ENCODE peak calls at places on chromosome 16, in nine cellular contexts. One of them, this sample, is unnamed.

GRCh38 chr16:85062303-85062702 is 34.7 kb downstream of the KIAA0513 start:
- DNase-seq in foreskin fibroblast: no peak
- DNase-seq in dorsolateral prefrontal cortex: no peak
- DNase-seq in CD4-positive, alpha-beta T cell: no peak
- DNase-seq in cardiac muscle cell: no peak
- DNase-seq in progenitor cell of endocrine pancreas: no peak
- DNase-seq in hepatocyte: no peak
- DNase-seq in body of pancreas: no peak
- DNase-seq in A549: no peak
- DNase-seq in this sample: no peak

GRCh38 chr16:74461826-74462225 is 40.5 kb upstream of the CLEC18B start:
- DNase-seq in cardiac muscle cell: no peak
- DNase-seq in hepatocyte: no peak
- DNase-seq in dorsolateral prefrontal cortex: no peak
- DNase-seq in CD4-positive, alpha-beta T cell: no peak
- DNase-seq in progenitor cell of endocrine pancreas: no peak
- DNase-seq in A549: no peak
- DNase-seq in foreskin fibroblast: no peak
- DNase-seq in body of pancreas: no peak
- DNase-seq in this sample: no peak

GRCh38 chr16:29745853-29746345 is at the start of gene C16orf54:
- DNase-seq in foreskin fibroblast: no peak
- DNase-seq in hepatocyte: no peak
- DNase-seq in progenitor cell of endocrine pancreas: no peak
- DNase-seq in dorsolateral prefrontal cortex: peak
- DNase-seq in cardiac muscle cell: no peak
- DNase-seq in A549: no peak
- DNase-seq in body of pancreas: peak
- DNase-seq in CD4-positive, alpha-beta T cell: peak
- DNase-seq in this sample: no peak

GRCh38 chr16:959232-960040 is 11.3 kb downstream of the LMF1 start:
- DNase-seq in hepatocyte: no peak
- DNase-seq in foreskin fibroblast: no peak
- DNase-seq in progenitor cell of endocrine pancreas: no peak
- DNase-seq in cardiac muscle cell: no peak
- DNase-seq in CD4-positive, alpha-beta T cell: no peak
- DNase-seq in A549: no peak
- DNase-seq in dorsolateral prefrontal cortex: no peak
- DNase-seq in body of pancreas: no peak
- DNase-seq in this sample: no peak

GRCh38 chr16:1014771-1015495 is 33.4 kb downstream of the SOX8 start:
- DNase-seq in cardiac muscle cell: peak
- DNase-seq in foreskin fibroblast: no peak
- DNase-seq in CD4-positive, alpha-beta T cell: no peak
- DNase-seq in dorsolateral prefrontal cortex: no peak
- DNase-seq in progenitor cell of endocrine pancreas: no peak
- DNase-seq in A549: no peak
- DNase-seq in hepatocyte: peak
- DNase-seq in body of pancreas: no peak
- DNase-seq in this sample: no peak

GRCh38 chr16:90019543-90020259 is 445 bp upstream of the DBNDD1 start:
- DNase-seq in body of pancreas: peak
- DNase-seq in progenitor cell of endocrine pancreas: peak
- DNase-seq in A549: peak
- DNase-seq in hepatocyte: peak
- DNase-seq in cardiac muscle cell: peak
- DNase-seq in foreskin fibroblast: peak
- DNase-seq in CD4-positive, alpha-beta T cell: peak
- DNase-seq in dorsolateral prefrontal cortex: no peak
- DNase-seq in this sample: no peak

GRCh38 chr16:56357291-56357764 is 68.0 kb downstream of the AMFR start:
- DNase-seq in dorsolateral prefrontal cortex: no peak
- DNase-seq in progenitor cell of endocrine pancreas: no peak
- DNase-seq in foreskin fibroblast: peak
- DNase-seq in A549: no peak
- DNase-seq in hepatocyte: peak
- DNase-seq in cardiac muscle cell: no peak
- DNase-seq in CD4-positive, alpha-beta T cell: no peak
- DNase-seq in body of pancreas: no peak
- DNase-seq in this sample: no peak

GRCh38 chr16:27405546-27406451 is 3.8 kb downstream of the IL21R start:
- DNase-seq in dorsolateral prefrontal cortex: no peak
- DNase-seq in CD4-positive, alpha-beta T cell: no peak
- DNase-seq in foreskin fibroblast: no peak
- DNase-seq in progenitor cell of endocrine pancreas: no peak
- DNase-seq in body of pancreas: no peak
- DNase-seq in hepatocyte: no peak
- DNase-seq in cardiac muscle cell: no peak
- DNase-seq in A549: no peak
- DNase-seq in this sample: no peak

GRCh38 chr16:19696312-19696711 is 21.7 kb downstream of the KNOP1 start:
- DNase-seq in hepatocyte: peak
- DNase-seq in A549: peak
- DNase-seq in cardiac muscle cell: no peak
- DNase-seq in CD4-positive, alpha-beta T cell: peak
- DNase-seq in progenitor cell of endocrine pancreas: no peak
- DNase-seq in body of pancreas: peak
- DNase-seq in dorsolateral prefrontal cortex: peak
- DNase-seq in foreskin fibroblast: peak
- DNase-seq in this sample: no peak

GRCh38 chr16:56451753-56452689 is 667 bp downstream of the OGFOD1 start:
- DNase-seq in cardiac muscle cell: peak
- DNase-seq in progenitor cell of endocrine pancreas: no peak
- DNase-seq in A549: peak
- DNase-seq in CD4-positive, alpha-beta T cell: no peak
- DNase-seq in body of pancreas: peak
- DNase-seq in foreskin fibroblast: peak
- DNase-seq in hepatocyte: peak
- DNase-seq in dorsolateral prefrontal cortex: no peak
- DNase-seq in this sample: no peak

GRCh38 chr16:25966172-25967097 is 274.7 kb downstream of the HS3ST4 start:
- DNase-seq in A549: no peak
- DNase-seq in cardiac muscle cell: no peak
- DNase-seq in foreskin fibroblast: no peak
- DNase-seq in progenitor cell of endocrine pancreas: no peak
- DNase-seq in hepatocyte: no peak
- DNase-seq in dorsolateral prefrontal cortex: no peak
- DNase-seq in CD4-positive, alpha-beta T cell: no peak
- DNase-seq in body of pancreas: no peak
- DNase-seq in this sample: no peak

GRCh38 chr16:14202697-14203096 is 131.6 kb downstream of the MRTFB start:
- DNase-seq in body of pancreas: no peak
- DNase-seq in progenitor cell of endocrine pancreas: no peak
- DNase-seq in dorsolateral prefrontal cortex: no peak
- DNase-seq in A549: peak
- DNase-seq in foreskin fibroblast: no peak
- DNase-seq in cardiac muscle cell: no peak
- DNase-seq in hepatocyte: peak
- DNase-seq in CD4-positive, alpha-beta T cell: no peak
- DNase-seq in this sample: no peak
- TF ChIP-seq CTCF in body of pancreas: peak
- TF ChIP-seq CTCF in progenitor cell of endocrine pancreas: peak
- TF ChIP-seq CTCF in dorsolateral prefrontal cortex: peak
- TF ChIP-seq CTCF in A549: no peak
- TF ChIP-seq CTCF in foreskin fibroblast: no peak
- TF ChIP-seq CTCF in cardiac muscle cell: peak
- TF ChIP-seq CTCF in hepatocyte: no peak
- TF ChIP-seq CTCF in CD4-positive, alpha-beta T cell: no peak
- TF ChIP-seq CTCF in this sample: peak

DNA sequence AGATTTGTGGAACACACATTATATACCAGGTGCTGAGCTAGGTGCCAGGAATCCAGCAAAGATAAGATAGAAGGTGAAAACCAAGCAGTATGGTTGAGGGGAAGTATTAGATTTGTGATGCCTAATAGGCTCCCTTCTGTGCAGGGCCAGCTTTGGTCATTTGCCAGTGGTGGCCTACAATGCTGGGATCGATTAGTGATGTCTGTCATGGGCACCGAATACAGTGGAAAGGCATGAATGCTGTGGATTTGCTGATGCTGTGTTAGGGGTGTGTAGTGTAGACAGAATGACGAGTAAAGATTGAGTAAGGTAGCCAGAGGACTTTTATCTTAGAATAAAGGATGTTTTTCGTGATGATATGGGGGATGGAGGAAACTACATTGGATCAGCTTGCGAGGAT is 48.9 kb downstream of the SNX29 start:
- DNase-seq in dorsolateral prefrontal cortex: no peak
- DNase-seq in A549: no peak
- DNase-seq in body of pancreas: no peak
- DNase-seq in CD4-positive, alpha-beta T cell: no peak
- DNase-seq in foreskin fibroblast: no peak
- DNase-seq in progenitor cell of endocrine pancreas: no peak
- DNase-seq in cardiac muscle cell: no peak
- DNase-seq in hepatocyte: no peak
- DNase-seq in this sample: no peak
- TF ChIP-seq CTCF in dorsolateral prefrontal cortex: no peak
- TF ChIP-seq CTCF in A549: no peak
- TF ChIP-seq CTCF in body of pancreas: no peak
- TF ChIP-seq CTCF in CD4-positive, alpha-beta T cell: no peak
- TF ChIP-seq CTCF in foreskin fibroblast: no peak
- TF ChIP-seq CTCF in progenitor cell of endocrine pancreas: no peak
- TF ChIP-seq CTCF in cardiac muscle cell: no peak
- TF ChIP-seq CTCF in hepatocyte: no peak
- TF ChIP-seq CTCF in this sample: no peak

GRCh38 chr16:2523801-2524231 is 3.6 kb downstream of the AMDHD2 start:
- DNase-seq in foreskin fibroblast: no peak
- DNase-seq in body of pancreas: no peak
- DNase-seq in cardiac muscle cell: no peak
- DNase-seq in A549: no peak
- DNase-seq in CD4-positive, alpha-beta T cell: no peak
- DNase-seq in dorsolateral prefrontal cortex: no peak
- DNase-seq in progenitor cell of endocrine pancreas: no peak
- DNase-seq in hepatocyte: peak
- DNase-seq in this sample: no peak

GRCh38 chr16:2527071-2527783 is 4.0 kb downstream of the CEMP1 start:
- DNase-seq in A549: no peak
- DNase-seq in cardiac muscle cell: no peak
- DNase-seq in dorsolateral prefrontal cortex: no peak
- DNase-seq in CD4-positive, alpha-beta T cell: no peak
- DNase-seq in progenitor cell of endocrine pancreas: no peak
- DNase-seq in body of pancreas: no peak
- DNase-seq in foreskin fibroblast: no peak
- DNase-seq in hepatocyte: no peak
- DNase-seq in this sample: no peak

GRCh38 chr16:2527784-2528100 is 3.5 kb downstream of the CEMP1 start:
- DNase-seq in CD4-positive, alpha-beta T cell: no peak
- DNase-seq in hepatocyte: no peak
- DNase-seq in progenitor cell of endocrine pancreas: no peak
- DNase-seq in A549: no peak
- DNase-seq in foreskin fibroblast: no peak
- DNase-seq in cardiac muscle cell: no peak
- DNase-seq in dorsolateral prefrontal cortex: no peak
- DNase-seq in body of pancreas: no peak
- DNase-seq in this sample: no peak

GRCh38 chr16:2526135-2526534 is 5.1 kb downstream of the CEMP1 start:
- DNase-seq in progenitor cell of endocrine pancreas: no peak
- DNase-seq in dorsolateral prefrontal cortex: no peak
- DNase-seq in foreskin fibroblast: no peak
- DNase-seq in body of pancreas: no peak
- DNase-seq in cardiac muscle cell: no peak
- DNase-seq in A549: no peak
- DNase-seq in hepatocyte: no peak
- DNase-seq in CD4-positive, alpha-beta T cell: no peak
- DNase-seq in this sample: no peak

DNA sequence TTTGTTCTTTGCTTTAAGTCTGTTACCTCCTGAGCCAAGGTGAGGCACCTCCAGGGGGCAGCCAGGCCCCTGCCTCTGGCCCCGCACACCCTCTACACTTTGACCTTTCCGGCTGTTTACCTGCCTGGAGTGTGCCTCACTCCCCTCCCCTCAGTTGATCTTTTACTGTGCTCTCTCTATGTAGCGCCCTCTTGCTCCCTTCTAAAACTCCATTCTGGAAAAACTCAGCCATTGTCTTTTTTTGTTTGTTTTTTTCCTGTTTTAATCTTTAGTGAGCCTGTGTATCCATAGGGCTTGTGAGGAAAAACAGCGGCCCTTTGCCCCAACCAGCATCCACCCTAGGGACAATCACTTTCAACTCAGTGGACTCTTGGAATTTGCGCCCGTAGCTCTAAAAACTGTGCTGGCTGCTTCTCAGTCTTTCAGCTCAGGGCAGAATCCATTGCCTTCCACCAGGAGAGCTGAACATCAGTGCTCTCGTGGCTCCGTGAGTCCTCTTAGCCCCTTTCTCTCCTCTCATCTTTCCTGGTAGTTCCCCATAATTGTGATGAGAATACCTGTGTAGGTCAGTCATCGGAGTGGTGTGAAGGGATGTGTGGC is 4.3 kb downstream of the AMDHD2 start:
- DNase-seq in body of pancreas: no peak
- DNase-seq in foreskin fibroblast: no peak
- DNase-seq in hepatocyte: no peak
- DNase-seq in CD4-positive, alpha-beta T cell: no peak
- DNase-seq in dorsolateral prefrontal cortex: no peak
- DNase-seq in cardiac muscle cell: no peak
- DNase-seq in A549: no peak
- DNase-seq in progenitor cell of endocrine pancreas: no peak
- DNase-seq in this sample: no peak
- TF ChIP-seq CTCF in body of pancreas: no peak
- TF ChIP-seq CTCF in foreskin fibroblast: no peak
- TF ChIP-seq CTCF in hepatocyte: peak
- TF ChIP-seq CTCF in CD4-positive, alpha-beta T cell: no peak
- TF ChIP-seq CTCF in dorsolateral prefrontal cortex: no peak
- TF ChIP-seq CTCF in cardiac muscle cell: no peak
- TF ChIP-seq CTCF in A549: no peak
- TF ChIP-seq CTCF in progenitor cell of endocrine pancreas: peak
- TF ChIP-seq CTCF in this sample: no peak

DNA sequence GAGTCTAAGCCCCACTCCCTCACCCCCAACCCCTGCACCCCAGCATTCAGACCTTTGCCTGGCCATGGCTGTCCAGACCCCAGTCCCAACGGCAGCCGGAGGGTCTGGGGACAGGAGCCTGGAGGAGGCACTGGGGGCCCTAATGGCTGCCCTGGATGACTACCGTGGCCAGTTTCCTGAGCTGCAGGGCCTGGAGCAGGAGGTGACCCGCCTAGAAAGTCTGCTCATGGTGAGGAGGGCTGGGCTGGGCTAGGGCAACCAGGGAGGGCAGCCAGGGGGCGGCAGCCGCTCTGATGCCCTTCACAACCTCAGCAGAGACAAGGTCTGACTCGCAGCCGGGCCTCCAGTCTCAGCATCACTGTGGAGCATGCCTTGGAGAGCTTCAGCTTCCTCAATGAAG is 14.4 kb downstream of the RIPOR1 start:
- DNase-seq in progenitor cell of endocrine pancreas: no peak
- DNase-seq in cardiac muscle cell: no peak
- DNase-seq in foreskin fibroblast: no peak
- DNase-seq in hepatocyte: no peak
- DNase-seq in A549: no peak
- DNase-seq in dorsolateral prefrontal cortex: no peak
- DNase-seq in CD4-positive, alpha-beta T cell: no peak
- DNase-seq in body of pancreas: no peak
- DNase-seq in this sample: no peak
- TF ChIP-seq CTCF in progenitor cell of endocrine pancreas: no peak
- TF ChIP-seq CTCF in cardiac muscle cell: no peak
- TF ChIP-seq CTCF in foreskin fibroblast: no peak
- TF ChIP-seq CTCF in hepatocyte: no peak
- TF ChIP-seq CTCF in A549: no peak
- TF ChIP-seq CTCF in dorsolateral prefrontal cortex: no peak
- TF ChIP-seq CTCF in CD4-positive, alpha-beta T cell: no peak
- TF ChIP-seq CTCF in body of pancreas: no peak
- TF ChIP-seq CTCF in this sample: no peak

GRCh38 chr16:67264277-67264676 is 15.1 kb upstream of the PLEKHG4 start:
- DNase-seq in body of pancreas: no peak
- DNase-seq in CD4-positive, alpha-beta T cell: no peak
- DNase-seq in foreskin fibroblast: no peak
- DNase-seq in A549: no peak
- DNase-seq in cardiac muscle cell: no peak
- DNase-seq in hepatocyte: no peak
- DNase-seq in progenitor cell of endocrine pancreas: no peak
- DNase-seq in dorsolateral prefrontal cortex: no peak
- DNase-seq in this sample: no peak
- TF ChIP-seq CTCF in body of pancreas: no peak
- TF ChIP-seq CTCF in CD4-positive, alpha-beta T cell: no peak
- TF ChIP-seq CTCF in foreskin fibroblast: peak
- TF ChIP-seq CTCF in A549: no peak
- TF ChIP-seq CTCF in cardiac muscle cell: peak
- TF ChIP-seq CTCF in hepatocyte: no peak
- TF ChIP-seq CTCF in progenitor cell of endocrine pancreas: no peak
- TF ChIP-seq CTCF in dorsolateral prefrontal cortex: no peak
- TF ChIP-seq CTCF in this sample: peak

This sample was measured in D721Med.